ENCODE peak calls at places on chromosomes 4 and X, in five cellular contexts. L, I, F, W and A are unnamed samples.
A peak's percentile ranks its signal among the peaks of the same experiment; 100 is the strongest.

GRCh38 chr4:149095798-149096197 is 653.6 kb upstream of the NR3C2 start:
- DNase-seq in L (no peak), I (no peak), W (no peak), F (no peak), A (no peak)

GRCh38 chrX:14065800-14066199 is 36.1 kb upstream of the GEMIN8 start:
- DNase-seq in W (no peak), F (no peak), L (no peak), I (no peak), A (no peak)

GRCh38 chr4:8913121-8913857 is 41.6 kb upstream of the HMX1 start:
- DNase-seq in L (peak; percentile 79), I (peak; percentile 17), W (peak; percentile 53), F (no peak), A (peak; percentile 1)

GRCh38 chrX:96729053-96729452 is 44.4 kb downstream of the DIAPH2 start:
- DNase-seq in W (no peak), L (no peak), I (no peak), F (no peak), A (no peak)

GRCh38 chr4:169582203-169582602 is 30.2 kb downstream of the NEK1 start:
- DNase-seq in I (no peak), L (no peak), F (no peak), W (no peak), A (no peak)

GRCh38 chrX:118552501-118552900 is 56.9 kb downstream of the DOCK11 start:
- DNase-seq in F (peak; percentile 21), L (no peak), W (peak; percentile 64), I (no peak), A (peak; percentile 27)

GRCh38 chrX:24339911-24340310 is 20.5 kb upstream of the SUPT20HL1 start:
- DNase-seq in W (no peak), L (no peak), I (no peak), F (no peak), A (no peak)

GRCh38 chrX:66015152-66015827 is 24.6 kb downstream of the VSIG4 start:
- DNase-seq in W (no peak), L (no peak), F (no peak), I (no peak), A (peak; percentile 96)

GRCh38 chr4:157242871-157243270 is 22.3 kb downstream of the GRIA2 start:
- DNase-seq in F (no peak), W (no peak), L (no peak), I (no peak), A (no peak)

GRCh38 chr4:168917150-168917779 is 92.8 kb downstream of the CBR4 start:
- DNase-seq in L (no peak), F (peak; percentile 22), I (no peak), W (no peak), A (peak; percentile 47)

GRCh38 chr4:25923745-25924144 is 9.7 kb downstream of the SMIM20 start:
- DNase-seq in F (no peak), I (no peak), W (no peak), L (no peak), A (no peak)

GRCh38 chr4:105022811-105023667 is 123.6 kb upstream of the TET2 start:
- DNase-seq in W (no peak), I (no peak), L (no peak), F (peak; percentile 4), A (peak; percentile 84)

GRCh38 chr4:23455482-23455881 is 434.4 kb downstream of the PPARGC1A start:
- DNase-seq in I (no peak), W (no peak), F (no peak), L (no peak), A (peak; percentile 23)

GRCh38 chrX:138917781-138918180 is 206.3 kb upstream of the FGF13 start:
- DNase-seq in W (no peak), F (no peak), L (no peak), I (no peak), A (no peak)

GRCh38 chr4:17142232-17142711 is 243.8 kb upstream of the LDB2 start:
- DNase-seq in I (no peak), L (no peak), W (no peak), F (no peak), A (peak; percentile 98)

GRCh38 chr4:155653052-155653451 is 13.6 kb upstream of the GUCY1A1 start:
- DNase-seq in F (no peak), L (no peak), I (no peak), W (no peak), A (no peak)

GRCh38 chr4:141283563-141283962 is 62.9 kb downstream of the ZNF330 start:
- DNase-seq in I (no peak), L (no peak), F (no peak), W (no peak), A (no peak)

GRCh38 chrX:125004799-125005198 is 314.9 kb upstream of the TEX13C start:
- DNase-seq in I (no peak), W (no peak), F (no peak), L (no peak), A (no peak)

GRCh38 chr4:34733185-34733916 is 1511.0 kb downstream of the ARAP2 start:
- DNase-seq in F (no peak), W (no peak), L (no peak), I (no peak), A (no peak)

GRCh38 chrX:46979340-46979739 is 67.1 kb downstream of the JADE3 start:
- DNase-seq in I (no peak), L (no peak), F (peak; percentile 13), W (no peak), A (no peak)

GRCh38 chr4:33696066-33696465 is 2548.2 kb downstream of the ARAP2 start:
- DNase-seq in I (no peak), L (no peak), F (no peak), W (no peak), A (no peak)

GRCh38 chr4:1604706-1605205 is 79.4 kb downstream of the FAM53A start:
- DNase-seq in I (peak; percentile 58), W (peak; percentile 52), L (no peak), F (no peak), A (no peak)

GRCh38 chr4:112418092-112418491 is 97.9 kb downstream of the NEUROG2 start:
- DNase-seq in F (no peak), I (no peak), W (no peak), L (no peak), A (no peak)

GRCh38 chrX:46722742-46723568 is 36.0 kb downstream of the SLC9A7 start:
- DNase-seq in F (no peak), I (no peak), W (no peak), L (no peak), A (no peak)

GRCh38 chr4:17111959-17112659 is 213.7 kb upstream of the LDB2 start:
- DNase-seq in W (no peak), I (no peak), L (no peak), F (no peak), A (peak; percentile 57)

GRCh38 chrX:34716322-34716721 is 59.2 kb upstream of the TMEM47 start:
- DNase-seq in L (no peak), F (no peak), I (no peak), W (no peak), A (no peak)

GRCh38 chr4:181792641-181793612 is 450.3 kb upstream of the TENM3 start:
- DNase-seq in F (no peak), L (no peak), I (no peak), W (no peak), A (no peak)

GRCh38 chrX:38192007-38192625 is 28.6 kb downstream of the SRPX start:
- DNase-seq in W (no peak), L (no peak), F (no peak), I (peak; percentile 28), A (peak; percentile 34)

GRCh38 chr4:170875868-170876267 is 786.1 kb upstream of the AADAT start:
- DNase-seq in I (no peak), L (no peak), W (no peak), F (peak; percentile 22), A (peak; percentile 25)

GRCh38 chr4:154310578-154310977 is 181.0 kb downstream of the DCHS2 start:
- DNase-seq in F (no peak), I (no peak), L (no peak), W (no peak), A (no peak)

GRCh38 chrX:44922980-44923379 is 50.0 kb downstream of the KDM6A start:
- DNase-seq in W (no peak), F (no peak), I (no peak), L (no peak), A (no peak)

GRCh38 chrX:12970691-12971202 is 4.2 kb upstream of the TMSB4X start:
- DNase-seq in W (no peak), I (no peak), F (no peak), L (no peak), A (peak; percentile 87)

GRCh38 chrX:54921427-54922021 is 900 bp downstream of the TRO start:
- DNase-seq in F (no peak), L (no peak), I (no peak), W (peak; percentile 80), A (no peak)

GRCh38 chrX:37060999-37061398 is 52.8 kb downstream of the FAM47C start:
- DNase-seq in F (peak; percentile 26), L (no peak), I (no peak), W (no peak), A (peak; percentile 50)

GRCh38 chr4:38600575-38600974 is 63.4 kb upstream of the KLF3 start:
- DNase-seq in I (no peak), L (no peak), W (no peak), F (no peak), A (peak; percentile 45)
- TF ChIP-seq CTCF in I (no peak), L (no peak), W (no peak), F (no peak), A (peak; percentile 4)

GRCh38 chrX:18984381-18985185 is 669 bp upstream of the PHKA2 start:
- DNase-seq in F (peak; percentile 62), L (peak; percentile 95), I (peak; percentile 85), W (peak; percentile 89), A (peak; percentile 86)
- TF ChIP-seq POLR2A in F (peak; percentile 50), L (no peak), I (no peak), W (no peak), A (peak; percentile 76)

DNA sequence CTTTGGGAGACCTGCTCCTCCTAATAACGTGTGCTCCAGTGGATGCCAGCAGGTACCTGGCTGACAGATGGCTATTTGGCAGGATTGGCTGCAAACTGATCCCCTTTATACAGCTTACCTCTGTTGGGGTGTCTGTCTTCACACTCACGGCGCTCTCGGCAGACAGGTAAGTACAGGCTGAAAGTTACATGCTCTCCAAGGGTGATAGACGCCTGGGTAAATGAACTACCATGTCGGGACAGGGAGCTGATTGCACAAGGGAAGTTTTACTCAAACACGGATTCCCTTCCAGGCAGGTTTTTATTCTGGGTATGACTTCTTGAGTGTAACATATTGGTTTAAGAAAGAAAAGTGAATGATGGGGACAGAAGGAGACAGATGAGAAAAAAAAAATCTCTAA is 836 bp downstream of the GRPR start:
- DNase-seq in W (no peak), L (no peak), F (no peak), I (no peak), A (no peak)
- TF ChIP-seq CTCF in W (no peak), L (no peak), F (no peak), I (no peak), A (no peak)

DNA sequence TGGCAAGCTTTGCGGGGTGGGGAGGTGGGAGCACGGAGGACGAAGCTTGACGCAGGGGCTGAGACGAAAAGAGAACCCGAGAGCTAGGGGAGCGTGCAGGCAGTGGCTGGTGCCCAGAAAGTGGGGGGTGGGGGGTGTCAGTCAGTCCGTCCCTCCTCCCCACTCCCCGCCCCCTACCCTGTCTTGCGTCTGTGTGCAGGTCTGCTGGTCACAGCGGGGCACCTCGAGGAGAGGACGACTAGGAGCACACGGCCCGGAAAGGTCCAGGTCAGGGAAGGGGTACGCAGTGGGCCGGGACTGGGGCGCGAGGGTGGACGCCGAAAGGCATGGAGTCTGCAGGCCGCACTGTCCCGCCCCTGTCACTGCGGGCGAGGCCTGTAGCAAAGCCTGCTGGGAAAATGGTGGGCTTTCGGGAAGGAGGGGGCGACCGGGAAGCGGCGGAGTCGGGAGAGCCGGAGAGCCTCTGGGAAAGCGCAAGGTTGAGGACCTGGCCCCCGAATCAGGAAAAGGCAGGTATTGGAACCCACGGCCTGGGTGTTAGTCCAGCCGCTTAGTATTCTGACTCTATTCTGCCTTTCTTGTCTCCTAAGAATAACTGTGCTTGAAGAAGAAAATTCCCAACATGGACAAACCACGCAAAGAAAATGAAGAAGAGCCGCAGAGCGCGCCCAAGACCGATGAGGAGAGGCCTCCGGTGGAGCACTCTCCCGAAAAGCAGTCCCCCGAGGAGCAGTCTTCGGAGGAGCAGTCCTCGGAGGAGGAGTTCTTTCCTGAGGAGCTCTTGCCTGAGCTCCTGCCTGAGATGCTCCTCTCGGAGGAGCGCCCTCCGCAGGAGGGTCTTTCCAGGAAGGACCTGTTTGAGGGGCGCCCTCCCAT is 758 bp downstream of the TCEAL1 start:
- DNase-seq in I (peak; percentile 40), F (no peak), W (peak; percentile 83), L (peak; percentile 89), A (peak; percentile 22)
- TF ChIP-seq POLR2A in I (no peak), F (no peak), W (peak; percentile 15), L (no peak), A (no peak)